ENCODE peak calls at places on chromosomes 1 and 21, in ten cellular contexts. One of them, this sample, is unnamed.

GRCh38 chr21:45060675-45061311 is 13.6 kb upstream of the ADARB1 start:
- DNase-seq in heart left ventricle: no peak
- DNase-seq in non-pigmented ciliary epithelial cell: no peak
- DNase-seq in Daoy: no peak
- DNase-seq in HuH-7: no peak
- DNase-seq in CD8-positive, alpha-beta memory T cell: no peak
- DNase-seq in NCI-H510A: no peak
- DNase-seq in Panc1: no peak
- DNase-seq in HEK293T: no peak
- DNase-seq in activated CD4-positive, alpha-beta T cell treated with anti-CD3 and anti-CD28 coated beads for 1 hour: no peak
- DNase-seq in this sample: no peak

GRCh38 chr1:177256153-177256814 is 85.5 kb downstream of the BRINP2 start:
- DNase-seq in HuH-7: peak; percentile 23
- DNase-seq in activated CD4-positive, alpha-beta T cell treated with anti-CD3 and anti-CD28 coated beads for 1 hour: no peak
- DNase-seq in CD8-positive, alpha-beta memory T cell: no peak
- DNase-seq in Daoy: peak; percentile 96
- DNase-seq in heart left ventricle: peak; percentile 71
- DNase-seq in NCI-H510A: peak; percentile 52
- DNase-seq in Panc1: peak; percentile 54
- DNase-seq in non-pigmented ciliary epithelial cell: peak; percentile 86
- DNase-seq in HEK293T: peak; percentile 73
- DNase-seq in this sample: peak; percentile 89

GRCh38 chr1:161158316-161159016 is 834 bp upstream of the USP21 start:
- DNase-seq in NCI-H510A: no peak
- DNase-seq in Daoy: no peak
- DNase-seq in HEK293T: no peak
- DNase-seq in CD8-positive, alpha-beta memory T cell: no peak
- DNase-seq in HuH-7: no peak
- DNase-seq in activated CD4-positive, alpha-beta T cell treated with anti-CD3 and anti-CD28 coated beads for 1 hour: no peak
- DNase-seq in Panc1: no peak
- DNase-seq in heart left ventricle: no peak
- DNase-seq in non-pigmented ciliary epithelial cell: no peak
- DNase-seq in this sample: no peak

GRCh38 chr21:29849735-29850176 is 90.0 kb downstream of the GRIK1 start:
- DNase-seq in activated CD4-positive, alpha-beta T cell treated with anti-CD3 and anti-CD28 coated beads for 1 hour: peak; percentile 8
- DNase-seq in Panc1: peak; percentile 30
- DNase-seq in HuH-7: peak; percentile 32
- DNase-seq in Daoy: peak; percentile 61
- DNase-seq in non-pigmented ciliary epithelial cell: peak; percentile 23
- DNase-seq in NCI-H510A: no peak
- DNase-seq in heart left ventricle: peak; percentile 31
- DNase-seq in HEK293T: peak; percentile 69
- DNase-seq in CD8-positive, alpha-beta memory T cell: no peak
- DNase-seq in this sample: peak; percentile 61

GRCh38 chr1:119631433-119632102 is 16.5 kb downstream of the ZNF697 start:
- DNase-seq in non-pigmented ciliary epithelial cell: no peak
- DNase-seq in activated CD4-positive, alpha-beta T cell treated with anti-CD3 and anti-CD28 coated beads for 1 hour: no peak
- DNase-seq in CD8-positive, alpha-beta memory T cell: no peak
- DNase-seq in Daoy: peak; percentile 92
- DNase-seq in NCI-H510A: no peak
- DNase-seq in HuH-7: no peak
- DNase-seq in HEK293T: no peak
- DNase-seq in heart left ventricle: peak; percentile 95
- DNase-seq in Panc1: no peak
- DNase-seq in this sample: peak; percentile 84

GRCh38 chr1:222546548-222547259 is 1.2 kb downstream of the HHIPL2 start:
- DNase-seq in heart left ventricle: no peak
- DNase-seq in non-pigmented ciliary epithelial cell: peak; percentile 30
- DNase-seq in activated CD4-positive, alpha-beta T cell treated with anti-CD3 and anti-CD28 coated beads for 1 hour: no peak
- DNase-seq in HEK293T: peak; percentile 42
- DNase-seq in Daoy: peak; percentile 98
- DNase-seq in HuH-7: no peak
- DNase-seq in Panc1: peak; percentile 15
- DNase-seq in CD8-positive, alpha-beta memory T cell: no peak
- DNase-seq in NCI-H510A: no peak
- DNase-seq in this sample: peak; percentile 78

GRCh38 chr1:160001440-160001839 is 30.4 kb downstream of the PIGM start:
- DNase-seq in Daoy: no peak
- DNase-seq in HuH-7: no peak
- DNase-seq in CD8-positive, alpha-beta memory T cell: no peak
- DNase-seq in activated CD4-positive, alpha-beta T cell treated with anti-CD3 and anti-CD28 coated beads for 1 hour: no peak
- DNase-seq in non-pigmented ciliary epithelial cell: no peak
- DNase-seq in Panc1: no peak
- DNase-seq in heart left ventricle: no peak
- DNase-seq in HEK293T: no peak
- DNase-seq in NCI-H510A: no peak
- DNase-seq in this sample: no peak

GRCh38 chr1:248775496-248775895 is 19.9 kb upstream of the LYPD8 start:
- DNase-seq in NCI-H510A: no peak
- DNase-seq in Daoy: no peak
- DNase-seq in non-pigmented ciliary epithelial cell: no peak
- DNase-seq in heart left ventricle: no peak
- DNase-seq in HEK293T: no peak
- DNase-seq in activated CD4-positive, alpha-beta T cell treated with anti-CD3 and anti-CD28 coated beads for 1 hour: no peak
- DNase-seq in CD8-positive, alpha-beta memory T cell: no peak
- DNase-seq in HuH-7: no peak
- DNase-seq in Panc1: no peak
- DNase-seq in this sample: no peak

GRCh38 chr1:202200669-202201068 is 7.1 kb downstream of the LGR6 start:
- DNase-seq in non-pigmented ciliary epithelial cell: no peak
- DNase-seq in Daoy: no peak
- DNase-seq in CD8-positive, alpha-beta memory T cell: no peak
- DNase-seq in NCI-H510A: no peak
- DNase-seq in Panc1: no peak
- DNase-seq in HEK293T: no peak
- DNase-seq in heart left ventricle: peak; percentile 78
- DNase-seq in HuH-7: no peak
- DNase-seq in activated CD4-positive, alpha-beta T cell treated with anti-CD3 and anti-CD28 coated beads for 1 hour: no peak
- DNase-seq in this sample: no peak

GRCh38 chr1:212930986-212931678 is 19.2 kb upstream of the VASH2 start:
- DNase-seq in HEK293T: no peak
- DNase-seq in HuH-7: no peak
- DNase-seq in heart left ventricle: no peak
- DNase-seq in Panc1: no peak
- DNase-seq in NCI-H510A: no peak
- DNase-seq in non-pigmented ciliary epithelial cell: no peak
- DNase-seq in CD8-positive, alpha-beta memory T cell: no peak
- DNase-seq in Daoy: no peak
- DNase-seq in activated CD4-positive, alpha-beta T cell treated with anti-CD3 and anti-CD28 coated beads for 1 hour: no peak
- DNase-seq in this sample: no peak

GRCh38 chr1:116722016-116722838 is 32.0 kb upstream of the CD2 start:
- DNase-seq in NCI-H510A: no peak
- DNase-seq in heart left ventricle: no peak
- DNase-seq in non-pigmented ciliary epithelial cell: no peak
- DNase-seq in CD8-positive, alpha-beta memory T cell: no peak
- DNase-seq in Daoy: no peak
- DNase-seq in activated CD4-positive, alpha-beta T cell treated with anti-CD3 and anti-CD28 coated beads for 1 hour: no peak
- DNase-seq in Panc1: no peak
- DNase-seq in HuH-7: no peak
- DNase-seq in HEK293T: no peak
- DNase-seq in this sample: no peak

GRCh38 chr1:10068605-10069294 is 36.0 kb downstream of the UBE4B start:
- DNase-seq in CD8-positive, alpha-beta memory T cell: no peak
- DNase-seq in activated CD4-positive, alpha-beta T cell treated with anti-CD3 and anti-CD28 coated beads for 1 hour: no peak
- DNase-seq in heart left ventricle: no peak
- DNase-seq in NCI-H510A: no peak
- DNase-seq in HEK293T: no peak
- DNase-seq in non-pigmented ciliary epithelial cell: no peak
- DNase-seq in Daoy: no peak
- DNase-seq in HuH-7: no peak
- DNase-seq in Panc1: no peak
- DNase-seq in this sample: no peak

GRCh38 chr1:167922023-167922422 is 8.1 kb upstream of the ADCY10 start:
- DNase-seq in activated CD4-positive, alpha-beta T cell treated with anti-CD3 and anti-CD28 coated beads for 1 hour: no peak
- DNase-seq in Panc1: no peak
- DNase-seq in NCI-H510A: no peak
- DNase-seq in non-pigmented ciliary epithelial cell: no peak
- DNase-seq in heart left ventricle: no peak
- DNase-seq in HuH-7: no peak
- DNase-seq in CD8-positive, alpha-beta memory T cell: no peak
- DNase-seq in Daoy: no peak
- DNase-seq in HEK293T: no peak
- DNase-seq in this sample: peak; percentile 55

GRCh38 chr1:14215151-14215550 is 383.3 kb upstream of the KAZN start:
- DNase-seq in CD8-positive, alpha-beta memory T cell: no peak
- DNase-seq in Panc1: no peak
- DNase-seq in HuH-7: no peak
- DNase-seq in HEK293T: no peak
- DNase-seq in non-pigmented ciliary epithelial cell: no peak
- DNase-seq in activated CD4-positive, alpha-beta T cell treated with anti-CD3 and anti-CD28 coated beads for 1 hour: no peak
- DNase-seq in NCI-H510A: no peak
- DNase-seq in Daoy: no peak
- DNase-seq in heart left ventricle: no peak
- DNase-seq in this sample: no peak

GRCh38 chr1:204728045-204728444 is 42.5 kb upstream of the LRRN2 start:
- DNase-seq in CD8-positive, alpha-beta memory T cell: no peak
- DNase-seq in Daoy: no peak
- DNase-seq in heart left ventricle: no peak
- DNase-seq in NCI-H510A: no peak
- DNase-seq in non-pigmented ciliary epithelial cell: no peak
- DNase-seq in HEK293T: no peak
- DNase-seq in Panc1: no peak
- DNase-seq in activated CD4-positive, alpha-beta T cell treated with anti-CD3 and anti-CD28 coated beads for 1 hour: no peak
- DNase-seq in HuH-7: no peak
- DNase-seq in this sample: no peak

GRCh38 chr1:43067856-43068751 is 104.0 kb downstream of the EBNA1BP2 start:
- DNase-seq in CD8-positive, alpha-beta memory T cell: no peak
- DNase-seq in heart left ventricle: no peak
- DNase-seq in non-pigmented ciliary epithelial cell: no peak
- DNase-seq in HuH-7: peak; percentile 55
- DNase-seq in activated CD4-positive, alpha-beta T cell treated with anti-CD3 and anti-CD28 coated beads for 1 hour: no peak
- DNase-seq in Panc1: no peak
- DNase-seq in HEK293T: peak; percentile 28
- DNase-seq in Daoy: no peak
- DNase-seq in NCI-H510A: peak; percentile 54
- DNase-seq in this sample: no peak

GRCh38 chr1:101496109-101496508 is 259.3 kb downstream of the S1PR1 start:
- DNase-seq in CD8-positive, alpha-beta memory T cell: no peak
- DNase-seq in HuH-7: no peak
- DNase-seq in non-pigmented ciliary epithelial cell: no peak
- DNase-seq in NCI-H510A: no peak
- DNase-seq in Daoy: no peak
- DNase-seq in activated CD4-positive, alpha-beta T cell treated with anti-CD3 and anti-CD28 coated beads for 1 hour: no peak
- DNase-seq in heart left ventricle: no peak
- DNase-seq in HEK293T: no peak
- DNase-seq in Panc1: no peak
- DNase-seq in this sample: no peak

GRCh38 chr1:75989130-75989529 is 56.9 kb upstream of the ASB17 start:
- DNase-seq in HuH-7: no peak
- DNase-seq in activated CD4-positive, alpha-beta T cell treated with anti-CD3 and anti-CD28 coated beads for 1 hour: no peak
- DNase-seq in heart left ventricle: no peak
- DNase-seq in Daoy: no peak
- DNase-seq in NCI-H510A: no peak
- DNase-seq in HEK293T: no peak
- DNase-seq in non-pigmented ciliary epithelial cell: no peak
- DNase-seq in Panc1: no peak
- DNase-seq in CD8-positive, alpha-beta memory T cell: no peak
- DNase-seq in this sample: no peak

GRCh38 chr1:172903581-172904220 is 147.0 kb downstream of the TNFSF18 start:
- DNase-seq in Daoy: peak; percentile 62
- DNase-seq in non-pigmented ciliary epithelial cell: peak; percentile 60
- DNase-seq in HuH-7: no peak
- DNase-seq in CD8-positive, alpha-beta memory T cell: no peak
- DNase-seq in activated CD4-positive, alpha-beta T cell treated with anti-CD3 and anti-CD28 coated beads for 1 hour: no peak
- DNase-seq in Panc1: no peak
- DNase-seq in HEK293T: no peak
- DNase-seq in heart left ventricle: no peak
- DNase-seq in NCI-H510A: no peak
- DNase-seq in this sample: peak; percentile 69

GRCh38 chr21:38261851-38262250 is 5.1 kb downstream of the KCNJ15 start:
- DNase-seq in CD8-positive, alpha-beta memory T cell: no peak
- DNase-seq in HuH-7: no peak
- DNase-seq in activated CD4-positive, alpha-beta T cell treated with anti-CD3 and anti-CD28 coated beads for 1 hour: no peak
- DNase-seq in heart left ventricle: no peak
- DNase-seq in Panc1: no peak
- DNase-seq in HEK293T: no peak
- DNase-seq in non-pigmented ciliary epithelial cell: no peak
- DNase-seq in Daoy: no peak
- DNase-seq in NCI-H510A: no peak
- DNase-seq in this sample: peak; percentile 23

GRCh38 chr1:1216770-1217620 is 3.0 kb upstream of the TNFRSF4 start:
- DNase-seq in CD8-positive, alpha-beta memory T cell: no peak
- DNase-seq in non-pigmented ciliary epithelial cell: no peak
- DNase-seq in Daoy: no peak
- DNase-seq in NCI-H510A: no peak
- DNase-seq in activated CD4-positive, alpha-beta T cell treated with anti-CD3 and anti-CD28 coated beads for 1 hour: no peak
- DNase-seq in HuH-7: no peak
- DNase-seq in HEK293T: no peak
- DNase-seq in heart left ventricle: no peak
- DNase-seq in Panc1: no peak
- DNase-seq in this sample: no peak

GRCh38 chr21:33071878-33072306 is 2.0 kb downstream of the OLIG1 start:
- DNase-seq in Daoy: peak; percentile 39
- DNase-seq in CD8-positive, alpha-beta memory T cell: no peak
- DNase-seq in activated CD4-positive, alpha-beta T cell treated with anti-CD3 and anti-CD28 coated beads for 1 hour: no peak
- DNase-seq in heart left ventricle: no peak
- DNase-seq in NCI-H510A: no peak
- DNase-seq in Panc1: no peak
- DNase-seq in HuH-7: no peak
- DNase-seq in non-pigmented ciliary epithelial cell: no peak
- DNase-seq in HEK293T: no peak
- DNase-seq in this sample: peak; percentile 4

GRCh38 chr1:10339815-10340214 is 59.0 kb upstream of the PGD start:
- DNase-seq in CD8-positive, alpha-beta memory T cell: no peak
- DNase-seq in non-pigmented ciliary epithelial cell: peak; percentile 49
- DNase-seq in Daoy: peak; percentile 83
- DNase-seq in activated CD4-positive, alpha-beta T cell treated with anti-CD3 and anti-CD28 coated beads for 1 hour: no peak
- DNase-seq in HEK293T: peak; percentile 59
- DNase-seq in Panc1: no peak
- DNase-seq in heart left ventricle: peak; percentile 68
- DNase-seq in HuH-7: peak; percentile 9
- DNase-seq in NCI-H510A: peak; percentile 82
- DNase-seq in this sample: peak; percentile 10

GRCh38 chr1:47558601-47559593 is 121.1 kb downstream of the FOXD2 start:
- DNase-seq in HEK293T: peak; percentile 37
- DNase-seq in CD8-positive, alpha-beta memory T cell: no peak
- DNase-seq in Panc1: no peak
- DNase-seq in HuH-7: peak; percentile 74
- DNase-seq in activated CD4-positive, alpha-beta T cell treated with anti-CD3 and anti-CD28 coated beads for 1 hour: no peak
- DNase-seq in Daoy: peak; percentile 33
- DNase-seq in NCI-H510A: peak; percentile 41
- DNase-seq in heart left ventricle: no peak
- DNase-seq in non-pigmented ciliary epithelial cell: no peak
- DNase-seq in this sample: no peak

GRCh38 chr1:175188936-175189335 is 3.6 kb downstream of the KIAA0040 start:
- DNase-seq in non-pigmented ciliary epithelial cell: no peak
- DNase-seq in Panc1: no peak
- DNase-seq in Daoy: no peak
- DNase-seq in HuH-7: no peak
- DNase-seq in activated CD4-positive, alpha-beta T cell treated with anti-CD3 and anti-CD28 coated beads for 1 hour: peak; percentile 38
- DNase-seq in HEK293T: no peak
- DNase-seq in CD8-positive, alpha-beta memory T cell: peak; percentile 65
- DNase-seq in NCI-H510A: no peak
- DNase-seq in heart left ventricle: peak; percentile 38
- DNase-seq in this sample: no peak

GRCh38 chr1:205488074-205488723 is 16.3 kb upstream of the CDK18 start:
- DNase-seq in HuH-7: peak; percentile 76
- DNase-seq in CD8-positive, alpha-beta memory T cell: peak; percentile 62
- DNase-seq in Daoy: peak; percentile 67
- DNase-seq in activated CD4-positive, alpha-beta T cell treated with anti-CD3 and anti-CD28 coated beads for 1 hour: no peak
- DNase-seq in Panc1: no peak
- DNase-seq in heart left ventricle: peak; percentile 63
- DNase-seq in HEK293T: peak; percentile 86
- DNase-seq in non-pigmented ciliary epithelial cell: no peak
- DNase-seq in NCI-H510A: peak; percentile 41
- DNase-seq in this sample: peak; percentile 64

GRCh38 chr1:71222668-71223067 is 141.8 kb upstream of the ZRANB2 start:
- DNase-seq in NCI-H510A: no peak
- DNase-seq in HuH-7: no peak
- DNase-seq in activated CD4-positive, alpha-beta T cell treated with anti-CD3 and anti-CD28 coated beads for 1 hour: no peak
- DNase-seq in CD8-positive, alpha-beta memory T cell: no peak
- DNase-seq in heart left ventricle: no peak
- DNase-seq in HEK293T: no peak
- DNase-seq in non-pigmented ciliary epithelial cell: no peak
- DNase-seq in Panc1: no peak
- DNase-seq in Daoy: no peak
- DNase-seq in this sample: no peak

GRCh38 chr1:205376739-205377138 is 20.0 kb upstream of the KLHDC8A start:
- DNase-seq in heart left ventricle: no peak
- DNase-seq in Panc1: no peak
- DNase-seq in non-pigmented ciliary epithelial cell: no peak
- DNase-seq in HEK293T: no peak
- DNase-seq in CD8-positive, alpha-beta memory T cell: no peak
- DNase-seq in activated CD4-positive, alpha-beta T cell treated with anti-CD3 and anti-CD28 coated beads for 1 hour: no peak
- DNase-seq in NCI-H510A: no peak
- DNase-seq in HuH-7: no peak
- DNase-seq in Daoy: peak; percentile 73
- DNase-seq in this sample: no peak